ENCODE peak calls at places on chromosome 3, in five cellular contexts. G is cardiac muscle cell, J is spleen, B is ovary, W is Peyer's patch. K is an unnamed sample.

GRCh38 chr3:157872902-157873301 is 233.3 kb downstream of the SHOX2 start:
- DNase-seq in G (peak; percentile 16), J (no peak), B (no peak), W (no peak), K (no peak)

GRCh38 chr3:14793126-14793857 is 25.5 kb upstream of the FGD5 start:
- DNase-seq in G (no peak), J (peak; percentile 59), B (peak; percentile 43), W (no peak), K (no peak)

GRCh38 chr3:71564361-71564760 is 19.2 kb downstream of the FOXP1 start:
- DNase-seq in G (no peak), J (no peak), B (no peak), W (no peak), K (peak; percentile 58)

GRCh38 chr3:169650503-169650902 is 13.0 kb downstream of the MECOM start:
- DNase-seq in G (no peak), J (no peak), B (no peak), W (no peak), K (no peak)

GRCh38 chr3:78940128-78940527 is 827.7 kb downstream of the ROBO1 start:
- DNase-seq in G (no peak), J (no peak), B (no peak), W (no peak), K (no peak)

GRCh38 chr3:54240-54639 is 142.3 kb upstream of the CHL1 start:
- DNase-seq in G (no peak), J (no peak), B (no peak), W (no peak), K (no peak)

GRCh38 chr3:189235214-189235613 is 63.4 kb downstream of the TPRG1 start:
- DNase-seq in G (no peak), J (no peak), B (no peak), W (no peak), K (no peak)

GRCh38 chr3:16599694-16600093 is 5.5 kb downstream of the DAZL start:
- DNase-seq in G (no peak), J (no peak), B (no peak), W (no peak), K (no peak)

GRCh38 chr3:153242900-153243299 is 80.9 kb downstream of the RAP2B start:
- DNase-seq in G (no peak), J (no peak), B (no peak), W (no peak), K (no peak)

GRCh38 chr3:182258538-182259177 is 534.6 kb upstream of the ATP11B start:
- DNase-seq in G (peak; percentile 55), J (no peak), B (no peak), W (no peak), K (no peak)

GRCh38 chr3:109806929-109807328 is 469.6 kb upstream of the DPPA4 start:
- DNase-seq in G (peak; percentile 86), J (no peak), B (no peak), W (no peak), K (no peak)

GRCh38 chr3:107221856-107222255 is 155.4 kb upstream of the CCDC54 start:
- DNase-seq in G (peak; percentile 72), J (no peak), B (no peak), W (no peak), K (no peak)

GRCh38 chr3:161927131-161927530 is 430.5 kb downstream of the OTOL1 start:
- DNase-seq in G (no peak), J (no peak), B (no peak), W (no peak), K (no peak)

GRCh38 chr3:39529551-39529950 is 62.1 kb downstream of the MOBP start:
- DNase-seq in G (no peak), J (no peak), B (no peak), W (no peak), K (no peak)

DNA sequence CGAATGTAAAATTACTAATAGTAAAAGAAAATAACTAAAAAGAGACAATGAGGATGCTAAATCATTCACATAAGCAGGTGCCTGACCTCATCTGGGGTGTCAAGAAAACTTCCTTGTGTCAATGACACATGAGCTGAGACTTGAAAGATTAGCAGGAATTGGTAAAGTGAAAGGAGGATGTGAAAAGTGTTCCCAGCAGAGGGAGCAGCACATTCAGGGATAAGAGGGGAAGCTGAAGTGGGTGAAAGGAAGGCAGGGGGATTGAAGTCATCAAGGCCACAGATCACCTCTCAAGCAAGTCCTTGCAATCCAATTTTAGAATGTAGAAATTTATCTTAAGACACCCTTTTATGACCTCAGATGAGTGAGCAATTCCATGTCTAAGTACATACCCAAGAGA is 60.2 kb upstream of the ACP3 start:
- DNase-seq in G (peak; percentile 86), J (no peak), B (peak; percentile 30), W (no peak), K (peak; percentile 29)
- TF ChIP-seq CTCF in G (peak; percentile 68), J (no peak), B (peak; percentile 19), W (peak; percentile 60), K (peak; percentile 25)

GRCh38 chr3:40752492-40752891 is 227.7 kb downstream of the ZNF621 start:
- DNase-seq in G (no peak), J (no peak), B (no peak), W (no peak), K (no peak)
- H3K9me3 ChIP-seq in G (no peaks in the 10 kb centered on the region), J (no peaks in the 10 kb centered on the region), B (no peaks in the 10 kb centered on the region), W (no peaks in the 10 kb centered on the region), K (no peaks in the 10 kb centered on the region)

GRCh38 chr3:134333522-134334181 is 40.6 kb downstream of the AMOTL2 start:
- DNase-seq in G (peak; percentile 77), J (no peak), B (no peak), W (no peak), K (no peak)
- TF ChIP-seq CTCF in G (peak; percentile 36), J (no peak), B (no peak), W (no peak), K (no peak)

GRCh38 chr3:185233328-185233727 is 20.5 kb downstream of the EHHADH start:
- DNase-seq in G (no peak), J (no peak), B (no peak), W (no peak), K (no peak)

GRCh38 chr3:185242642-185243041 is 11.2 kb downstream of the EHHADH start:
- DNase-seq in G (no peak), J (no peak), B (no peak), W (no peak), K (no peak)

GRCh38 chr3:185236969-185237368 is 16.9 kb downstream of the EHHADH start:
- DNase-seq in G (no peak), J (no peak), B (no peak), W (no peak), K (no peak)
- H3K9me3 ChIP-seq in G (no peaks in the 10 kb centered on the region), J (peaks cover 94% of the 10 kb centered on the region), B (no peaks in the 10 kb centered on the region), W (no peaks in the 10 kb centered on the region), K (no peaks in the 10 kb centered on the region)

GRCh38 chr3:9362731-9363530 is at the start of gene THUMPD3:
- DNase-seq in G (peak; percentile 96), J (peak; percentile 97), B (peak; percentile 85), W (peak; percentile 91), K (peak; percentile 86)
- TF ChIP-seq CTCF in G (no peak), J (no peak), B (no peak), W (no peak), K (no peak)

DNA sequence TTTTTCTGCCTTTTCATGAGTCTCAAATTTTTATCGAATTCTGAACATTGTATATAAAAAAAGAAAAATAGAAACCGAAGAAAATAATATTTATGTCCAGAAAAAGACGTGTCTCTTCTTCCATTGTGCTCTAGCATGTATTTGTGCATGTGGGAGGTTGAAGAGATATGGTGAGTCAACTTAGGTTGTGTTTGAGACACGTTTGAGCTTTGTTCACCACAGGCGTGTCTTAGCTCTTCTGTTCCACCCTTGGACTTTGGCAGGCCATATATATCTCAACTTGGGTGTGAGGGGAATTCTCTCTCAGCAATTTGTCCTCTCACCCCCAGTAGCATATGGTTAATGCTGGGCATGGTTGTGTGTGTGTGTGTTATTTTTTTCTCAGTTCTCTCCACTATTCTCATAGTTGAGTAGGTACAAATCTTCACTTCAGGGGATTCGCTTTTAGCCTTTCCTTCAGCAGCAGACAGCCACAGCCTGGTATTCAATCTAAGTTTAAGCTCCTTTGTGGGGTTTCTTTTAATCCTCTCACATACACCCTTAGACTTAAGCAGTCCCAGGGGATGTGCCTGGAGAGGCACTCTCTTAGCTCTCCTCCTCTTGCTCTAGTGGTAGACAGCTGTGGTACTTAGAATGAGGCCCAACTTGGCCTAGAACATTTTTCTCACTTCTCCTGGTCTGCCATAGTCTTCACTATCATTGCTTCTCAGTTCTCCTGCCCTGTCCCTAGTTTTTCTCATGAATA is 286.5 kb upstream of the RBMS3 start:
- DNase-seq in G (no peak), J (no peak), B (no peak), W (no peak), K (no peak)
- H3K9me3 ChIP-seq in G (no peaks in the 10 kb centered on the region), J (peaks cover 13% of the 10 kb centered on the region), B (no peaks in the 10 kb centered on the region), W (no peaks in the 10 kb centered on the region), K (no peaks in the 10 kb centered on the region)

GRCh38 chr3:170816341-170816740 is 53.7 kb downstream of the RPL22L1 start:
- DNase-seq in G (no peak), J (no peak), B (no peak), W (no peak), K (no peak)
- TF ChIP-seq CTCF in G (no peak), J (no peak), B (no peak), W (no peak), K (no peak)

GRCh38 chr3:21330293-21330692 is 420.7 kb downstream of the ZNF385D start:
- DNase-seq in G (peak; percentile 7), J (no peak), B (no peak), W (no peak), K (no peak)
- H3K9me3 ChIP-seq in G (no peaks in the 10 kb centered on the region), J (no peaks in the 10 kb centered on the region), B (no peaks in the 10 kb centered on the region), W (no peaks in the 10 kb centered on the region), K (no peaks in the 10 kb centered on the region)

GRCh38 chr3:115960799-115961198 is 337.5 kb downstream of the GAP43 start:
- DNase-seq in G (peak; percentile 15), J (no peak), B (no peak), W (no peak), K (no peak)

GRCh38 chr3:115958531-115958930 is 335.2 kb downstream of the GAP43 start:
- DNase-seq in G (no peak), J (no peak), B (no peak), W (no peak), K (no peak)

DNA sequence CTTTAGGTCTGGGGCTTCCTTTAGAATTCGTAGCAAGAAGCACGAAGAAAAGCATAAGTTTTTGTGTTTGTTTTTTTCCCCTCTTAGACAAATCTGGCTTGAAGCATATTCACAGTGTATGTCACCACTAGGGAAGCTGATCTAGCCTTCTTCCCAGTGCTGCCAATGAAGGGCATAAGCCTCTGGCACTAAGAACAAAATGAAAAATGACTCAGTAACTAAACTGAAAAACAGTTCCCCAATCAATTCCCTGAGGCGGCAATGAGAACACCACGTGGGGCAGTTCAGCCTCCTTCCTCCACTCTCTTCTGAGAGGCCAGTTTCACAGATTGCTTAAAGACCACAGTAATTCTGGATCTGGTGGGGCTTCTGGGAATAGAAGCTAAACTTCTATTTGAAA is 338.1 kb downstream of the GAP43 start:
- DNase-seq in G (no peak), J (no peak), B (no peak), W (no peak), K (no peak)
- TF ChIP-seq CTCF in G (no peak), J (no peak), B (no peak), W (no peak), K (no peak)

K was measured in body of pancreas.